ENCODE peak calls at places on chromosomes 13 and 19, in four cellular contexts. F, G, V and N are unnamed samples.
A peak's percentile ranks its signal among the peaks of the same experiment; 100 is the strongest.

GRCh38 chr19:38691938-38692457 is 44.5 kb downstream of the ACTN4 start:
- DNase-seq in G (no peak), V (no peak), F (no peak), N (no peak)

GRCh38 chr19:13621413-13621812 is 115.1 kb upstream of the CACNA1A start:
- DNase-seq in F (peak; percentile 75), V (no peak), G (no peak), N (no peak)

GRCh38 chr13:42036711-42037110 is 11.7 kb upstream of the DGKH start:
- DNase-seq in V (no peak), F (no peak), G (no peak), N (no peak)

GRCh38 chr19:35545855-35546381 is 492 bp downstream of the TMEM147 start:
- DNase-seq in G (peak; percentile 30), F (peak; percentile 77), V (peak; percentile 57), N (peak; percentile 55)

GRCh38 chr19:10835089-10835753 is 791 bp downstream of the TMED1 start:
- DNase-seq in F (no peak), V (no peak), G (no peak), N (peak; percentile 71)

GRCh38 chr19:13094285-13094595 is 8.4 kb downstream of the LYL1 start:
- DNase-seq in F (no peak), V (no peak), G (no peak), N (no peak)

GRCh38 chr13:105634059-105634458 is 901.4 kb downstream of the EFNB2 start:
- DNase-seq in G (no peak), F (no peak), V (no peak), N (no peak)

GRCh38 chr19:13817615-13818371 is 22.6 kb downstream of the ZSWIM4 start:
- DNase-seq in V (peak; percentile 71), G (no peak), F (peak; percentile 22), N (peak; percentile 91)

GRCh38 chr19:43957891-43958290 is 6.9 kb downstream of the ZNF221 start:
- DNase-seq in V (no peak), G (no peak), F (no peak), N (no peak)

GRCh38 chr13:63124863-63125262 is 1709.2 kb upstream of the PCDH20 start:
- DNase-seq in F (no peak), V (no peak), G (no peak), N (no peak)

GRCh38 chr13:34751492-34751891 is 190.6 kb upstream of the NBEA start:
- DNase-seq in F (no peak), V (no peak), G (no peak), N (no peak)

GRCh38 chr19:50646074-50646807 is 3.0 kb upstream of the C19orf81 start:
- DNase-seq in G (no peak), F (no peak), V (no peak), N (no peak)

GRCh38 chr13:109868583-109869311 is 82.4 kb upstream of the IRS2 start:
- DNase-seq in V (no peak), F (no peak), G (no peak), N (no peak)

GRCh38 chr19:44548736-44549135 is 19.3 kb upstream of the CEACAM20 start:
- DNase-seq in V (no peak), G (no peak), F (no peak), N (no peak)

GRCh38 chr19:27909861-27910260 is 1303.1 kb downstream of the UQCRFS1 start:
- DNase-seq in F (no peak), G (no peak), V (no peak), N (no peak)

GRCh38 chr19:35703343-35703742 is 1.0 kb upstream of the ZBTB32 start:
- DNase-seq in F (no peak), G (no peak), V (no peak), N (no peak)

GRCh38 chr19:10431254-10431942 is 11.1 kb downstream of the PDE4A start:
- DNase-seq in F (peak; percentile 48), V (peak; percentile 49), G (no peak), N (peak; percentile 80)

GRCh38 chr19:3450796-3451411 is 29.4 kb downstream of the SMIM24 start:
- DNase-seq in G (no peak), F (no peak), V (no peak), N (peak; percentile 71)